ENCODE peak calls at places on chromosomes 5 and 9, in six cellular contexts. One of them, this sample, is unnamed.

GRCh38 chr5:155943516-155944407 is 383.2 kb upstream of the SGCD start:
- DNase-seq in KBM-7: peak
- DNase-seq in T-cell: no peak
- DNase-seq in NCI-H1417: peak
- DNase-seq in iPS-NIHi11: peak
- DNase-seq in ACHN: peak
- DNase-seq in this sample: peak

GRCh38 chr5:72555871-72556270 is 48.7 kb upstream of the ZNF366 start:
- DNase-seq in KBM-7: no peak
- DNase-seq in T-cell: no peak
- DNase-seq in NCI-H1417: peak
- DNase-seq in iPS-NIHi11: no peak
- DNase-seq in ACHN: no peak
- DNase-seq in this sample: no peak

GRCh38 chr9:100579665-100580064 is 1.8 kb downstream of the CAVIN4 start:
- DNase-seq in KBM-7: no peak
- DNase-seq in T-cell: no peak
- DNase-seq in NCI-H1417: no peak
- DNase-seq in iPS-NIHi11: no peak
- DNase-seq in ACHN: no peak
- DNase-seq in this sample: no peak

GRCh38 chr5:669111-669841 is 23.9 kb downstream of the TPPP start:
- DNase-seq in KBM-7: no peak
- DNase-seq in T-cell: no peak
- DNase-seq in NCI-H1417: no peak
- DNase-seq in iPS-NIHi11: peak
- DNase-seq in ACHN: peak
- DNase-seq in this sample: peak

GRCh38 chr9:36791204-36791948 is 218.7 kb downstream of the MELK start:
- DNase-seq in KBM-7: no peak
- DNase-seq in T-cell: no peak
- DNase-seq in NCI-H1417: no peak
- DNase-seq in iPS-NIHi11: peak
- DNase-seq in ACHN: no peak
- DNase-seq in this sample: no peak

GRCh38 chr5:115467631-115468030 is 76.9 kb downstream of the FEM1C start:
- DNase-seq in KBM-7: no peak
- DNase-seq in T-cell: no peak
- DNase-seq in NCI-H1417: peak
- DNase-seq in iPS-NIHi11: no peak
- DNase-seq in ACHN: no peak
- DNase-seq in this sample: no peak

GRCh38 chr9:82273121-82273520 is 284.5 kb downstream of the SPATA31D1 start:
- DNase-seq in KBM-7: no peak
- DNase-seq in T-cell: no peak
- DNase-seq in NCI-H1417: no peak
- DNase-seq in iPS-NIHi11: no peak
- DNase-seq in ACHN: no peak
- DNase-seq in this sample: no peak

GRCh38 chr9:136016882-136017812 is 56.0 kb upstream of the UBAC1 start:
- DNase-seq in KBM-7: no peak
- DNase-seq in T-cell: no peak
- DNase-seq in NCI-H1417: no peak
- DNase-seq in iPS-NIHi11: peak
- DNase-seq in ACHN: no peak
- DNase-seq in this sample: peak

GRCh38 chr9:28801144-28801799 is 1228.0 kb upstream of the C9orf72 start:
- DNase-seq in KBM-7: no peak
- DNase-seq in T-cell: no peak
- DNase-seq in NCI-H1417: no peak
- DNase-seq in iPS-NIHi11: no peak
- DNase-seq in ACHN: peak
- DNase-seq in this sample: no peak

GRCh38 chr9:72477862-72478564 is 43.4 kb upstream of the TMC1 start:
- DNase-seq in KBM-7: peak
- DNase-seq in T-cell: no peak
- DNase-seq in NCI-H1417: peak
- DNase-seq in iPS-NIHi11: peak
- DNase-seq in ACHN: peak
- DNase-seq in this sample: peak

This sample was measured in islet precursor cell.